ENCODE peak calls at places on chromosomes 2 and 18, in ten cellular contexts. One of them, this sample, is unnamed.

GRCh38 chr18:48963555-48964480 is 13.1 kb upstream of the SMAD7 start:
- DNase-seq in Peyer's patch: no peak
- DNase-seq in tibial artery: no peak
- DNase-seq in fibroblast of lung: no peak
- DNase-seq in PC-3: no peak
- DNase-seq in neural progenitor cell: no peak
- DNase-seq in pancreas: peak; percentile 31
- DNase-seq in lower lobe of right lung: no peak
- DNase-seq in left ventricle myocardium inferior: no peak
- DNase-seq in CD8-positive, alpha-beta T cell: no peak
- DNase-seq in this sample: peak; percentile 62

GRCh38 chr2:110157153-110157793 is 41.7 kb upstream of the MALL start:
- DNase-seq in Peyer's patch: peak; percentile 74
- DNase-seq in tibial artery: no peak
- DNase-seq in fibroblast of lung: peak; percentile 84
- DNase-seq in PC-3: peak; percentile 82
- DNase-seq in neural progenitor cell: peak; percentile 32
- DNase-seq in pancreas: no peak
- DNase-seq in lower lobe of right lung: no peak
- DNase-seq in left ventricle myocardium inferior: no peak
- DNase-seq in CD8-positive, alpha-beta T cell: no peak
- DNase-seq in this sample: no peak

GRCh38 chr2:231263118-231263831 is 64.8 kb downstream of the ARMC9 start:
- DNase-seq in Peyer's patch: no peak
- DNase-seq in tibial artery: no peak
- DNase-seq in fibroblast of lung: peak; percentile 15
- DNase-seq in PC-3: no peak
- DNase-seq in neural progenitor cell: no peak
- DNase-seq in pancreas: no peak
- DNase-seq in lower lobe of right lung: no peak
- DNase-seq in left ventricle myocardium inferior: no peak
- DNase-seq in CD8-positive, alpha-beta T cell: no peak
- DNase-seq in this sample: no peak

GRCh38 chr2:12010059-12010458 is 263.6 kb downstream of the LPIN1 start:
- DNase-seq in Peyer's patch: no peak
- DNase-seq in tibial artery: no peak
- DNase-seq in fibroblast of lung: no peak
- DNase-seq in PC-3: no peak
- DNase-seq in neural progenitor cell: no peak
- DNase-seq in pancreas: no peak
- DNase-seq in lower lobe of right lung: no peak
- DNase-seq in left ventricle myocardium inferior: no peak
- DNase-seq in CD8-positive, alpha-beta T cell: no peak
- DNase-seq in this sample: no peak

GRCh38 chr2:37858197-37858711 is 66.8 kb upstream of the RMDN2 start:
- DNase-seq in Peyer's patch: no peak
- DNase-seq in tibial artery: peak; percentile 87
- DNase-seq in fibroblast of lung: peak; percentile 48
- DNase-seq in PC-3: no peak
- DNase-seq in neural progenitor cell: no peak
- DNase-seq in pancreas: no peak
- DNase-seq in lower lobe of right lung: no peak
- DNase-seq in left ventricle myocardium inferior: no peak
- DNase-seq in CD8-positive, alpha-beta T cell: no peak
- DNase-seq in this sample: no peak

GRCh38 chr18:60466671-60467070 is 94.1 kb upstream of the MC4R start:
- DNase-seq in Peyer's patch: no peak
- DNase-seq in tibial artery: no peak
- DNase-seq in fibroblast of lung: peak; percentile 32
- DNase-seq in PC-3: no peak
- DNase-seq in neural progenitor cell: no peak
- DNase-seq in pancreas: no peak
- DNase-seq in lower lobe of right lung: no peak
- DNase-seq in left ventricle myocardium inferior: no peak
- DNase-seq in CD8-positive, alpha-beta T cell: no peak
- DNase-seq in this sample: no peak

GRCh38 chr18:44130365-44130942 is 550.2 kb upstream of the SETBP1 start:
- DNase-seq in Peyer's patch: peak; percentile 48
- DNase-seq in tibial artery: no peak
- DNase-seq in fibroblast of lung: peak; percentile 63
- DNase-seq in PC-3: peak; percentile 49
- DNase-seq in neural progenitor cell: peak; percentile 75
- DNase-seq in pancreas: no peak
- DNase-seq in lower lobe of right lung: no peak
- DNase-seq in left ventricle myocardium inferior: no peak
- DNase-seq in CD8-positive, alpha-beta T cell: no peak
- DNase-seq in this sample: no peak

GRCh38 chr2:35873921-35874320 is 481.7 kb upstream of the CRIM1 start:
- DNase-seq in Peyer's patch: no peak
- DNase-seq in tibial artery: no peak
- DNase-seq in fibroblast of lung: no peak
- DNase-seq in PC-3: peak; percentile 12
- DNase-seq in neural progenitor cell: no peak
- DNase-seq in pancreas: no peak
- DNase-seq in lower lobe of right lung: no peak
- DNase-seq in left ventricle myocardium inferior: no peak
- DNase-seq in CD8-positive, alpha-beta T cell: no peak
- DNase-seq in this sample: no peak

GRCh38 chr2:178912416-178913056 is 105.3 kb upstream of the TTN start:
- DNase-seq in Peyer's patch: no peak
- DNase-seq in tibial artery: no peak
- DNase-seq in fibroblast of lung: peak; percentile 59
- DNase-seq in PC-3: peak; percentile 68
- DNase-seq in neural progenitor cell: no peak
- DNase-seq in pancreas: no peak
- DNase-seq in lower lobe of right lung: no peak
- DNase-seq in left ventricle myocardium inferior: no peak
- DNase-seq in CD8-positive, alpha-beta T cell: no peak
- DNase-seq in this sample: no peak

GRCh38 chr18:38077219-38077618 is 511.6 kb upstream of the CELF4 start:
- DNase-seq in Peyer's patch: no peak
- DNase-seq in tibial artery: no peak
- DNase-seq in fibroblast of lung: no peak
- DNase-seq in PC-3: no peak
- DNase-seq in neural progenitor cell: peak; percentile 26
- DNase-seq in pancreas: no peak
- DNase-seq in lower lobe of right lung: no peak
- DNase-seq in left ventricle myocardium inferior: no peak
- DNase-seq in CD8-positive, alpha-beta T cell: no peak
- DNase-seq in this sample: no peak

GRCh38 chr2:105593221-105593967 is 151.3 kb upstream of the NCK2 start:
- DNase-seq in Peyer's patch: no peak
- DNase-seq in tibial artery: no peak
- DNase-seq in fibroblast of lung: no peak
- DNase-seq in PC-3: peak; percentile 53
- DNase-seq in neural progenitor cell: no peak
- DNase-seq in pancreas: no peak
- DNase-seq in lower lobe of right lung: no peak
- DNase-seq in left ventricle myocardium inferior: no peak
- DNase-seq in CD8-positive, alpha-beta T cell: no peak
- DNase-seq in this sample: no peak

GRCh38 chr2:42339191-42339912 is 21.7 kb downstream of the COX7A2L start:
- DNase-seq in Peyer's patch: no peak
- DNase-seq in tibial artery: no peak
- DNase-seq in fibroblast of lung: no peak
- DNase-seq in PC-3: no peak
- DNase-seq in neural progenitor cell: peak; percentile 24
- DNase-seq in pancreas: no peak
- DNase-seq in lower lobe of right lung: no peak
- DNase-seq in left ventricle myocardium inferior: no peak
- DNase-seq in CD8-positive, alpha-beta T cell: no peak
- DNase-seq in this sample: no peak

GRCh38 chr2:174778479-174778962 is 14.2 kb upstream of the CHRNA1 start:
- DNase-seq in Peyer's patch: peak; percentile 86
- DNase-seq in tibial artery: no peak
- DNase-seq in fibroblast of lung: peak; percentile 100
- DNase-seq in PC-3: peak; percentile 20
- DNase-seq in neural progenitor cell: no peak
- DNase-seq in pancreas: no peak
- DNase-seq in lower lobe of right lung: peak; percentile 84
- DNase-seq in left ventricle myocardium inferior: peak; percentile 28
- DNase-seq in CD8-positive, alpha-beta T cell: peak; percentile 63
- DNase-seq in this sample: no peak

DNA sequence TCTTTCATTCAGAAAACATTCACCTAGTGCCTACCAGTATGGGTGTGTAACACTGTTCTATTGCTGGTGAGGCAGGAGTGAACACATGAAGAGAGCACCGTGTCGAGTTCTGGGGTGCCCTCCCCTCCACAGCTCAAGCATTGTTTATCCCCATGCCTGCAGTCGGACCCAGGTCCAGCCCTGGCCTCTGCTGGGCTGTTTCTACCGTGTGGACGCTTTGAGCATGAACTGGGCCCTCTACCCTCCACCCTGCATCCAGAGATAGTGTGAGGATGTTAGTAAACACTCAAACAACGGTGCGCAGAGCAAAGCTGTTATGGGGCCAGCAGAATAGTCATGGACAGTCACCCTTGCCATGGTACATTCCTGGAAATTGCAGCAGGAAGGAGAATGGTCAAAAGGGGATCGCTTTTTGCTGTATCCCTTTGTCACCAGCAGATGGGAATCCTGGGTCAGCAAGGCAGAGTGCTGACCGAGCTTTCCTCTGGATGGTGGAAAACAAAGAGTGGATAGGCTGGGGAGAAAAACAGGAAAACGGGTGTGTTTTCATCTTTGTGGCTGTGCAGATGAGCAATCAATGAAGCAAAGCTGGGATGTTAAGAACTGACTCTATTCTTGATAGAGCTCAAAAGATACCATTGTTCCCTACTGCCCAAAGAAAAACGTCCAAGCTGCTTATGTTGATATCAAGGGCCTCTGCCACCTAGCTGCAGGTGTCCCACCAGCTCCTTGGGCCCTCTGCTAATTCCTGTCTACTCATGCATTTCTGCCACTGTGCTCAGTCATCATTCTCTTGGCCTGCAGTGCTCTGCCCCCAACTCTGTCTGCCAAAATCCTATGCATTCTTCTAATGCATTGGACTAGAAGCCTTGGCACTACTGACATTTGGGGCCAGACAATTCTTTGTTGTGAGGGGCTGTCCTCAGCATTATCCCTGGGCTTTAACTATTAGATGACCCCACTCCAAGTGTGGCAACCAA is 38.7 kb downstream of the REEP1 start:
- DNase-seq in Peyer's patch: no peak
- DNase-seq in tibial artery: no peak
- DNase-seq in fibroblast of lung: no peak
- DNase-seq in PC-3: peak; percentile 16
- DNase-seq in neural progenitor cell: peak; percentile 55
- DNase-seq in pancreas: no peak
- DNase-seq in lower lobe of right lung: no peak
- DNase-seq in left ventricle myocardium inferior: no peak
- DNase-seq in CD8-positive, alpha-beta T cell: no peak
- DNase-seq in this sample: no peak
- TF ChIP-seq CTCF in Peyer's patch: peak; percentile 46
- TF ChIP-seq CTCF in tibial artery: peak; percentile 42
- TF ChIP-seq CTCF in fibroblast of lung: no peak
- TF ChIP-seq CTCF in PC-3: peak; percentile 40
- TF ChIP-seq CTCF in neural progenitor cell: peak; percentile 45
- TF ChIP-seq CTCF in pancreas: no peak
- TF ChIP-seq CTCF in lower lobe of right lung: no peak
- TF ChIP-seq CTCF in left ventricle myocardium inferior: peak; percentile 62
- TF ChIP-seq CTCF in CD8-positive, alpha-beta T cell: no peak
- TF ChIP-seq CTCF in this sample: no peak

DNA sequence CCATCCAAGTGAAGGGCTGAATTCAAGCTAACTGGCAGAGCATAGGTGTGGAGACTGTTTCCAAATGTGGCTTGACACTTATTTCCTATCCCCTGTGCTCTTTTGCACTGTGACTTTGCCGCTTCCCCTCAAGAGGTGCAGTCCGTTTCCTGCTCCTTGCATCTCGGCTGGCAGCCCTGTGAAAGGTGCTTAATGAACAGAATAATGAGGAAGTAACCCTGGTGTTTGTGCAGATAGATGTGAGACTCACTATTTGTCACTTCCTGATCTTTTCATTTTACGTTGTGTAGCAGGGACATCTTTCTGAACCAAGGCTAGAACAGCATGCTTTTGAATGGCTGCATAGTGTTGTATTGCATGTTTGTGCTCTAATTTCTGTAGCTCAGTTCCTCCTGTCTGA is 60.8 kb downstream of the CEP192 start:
- DNase-seq in Peyer's patch: peak; percentile 64
- DNase-seq in tibial artery: no peak
- DNase-seq in fibroblast of lung: no peak
- DNase-seq in PC-3: peak; percentile 18
- DNase-seq in neural progenitor cell: no peak
- DNase-seq in pancreas: no peak
- DNase-seq in lower lobe of right lung: no peak
- DNase-seq in left ventricle myocardium inferior: no peak
- DNase-seq in CD8-positive, alpha-beta T cell: no peak
- DNase-seq in this sample: no peak
- H3K27ac ChIP-seq in Peyer's patch: no peak overlapping the region
- H3K27ac ChIP-seq in tibial artery: no peak overlapping the region
- H3K27ac ChIP-seq in fibroblast of lung: no peak overlapping the region
- H3K27ac ChIP-seq in PC-3: no peak overlapping the region
- H3K27ac ChIP-seq in neural progenitor cell: no peak overlapping the region
- H3K27ac ChIP-seq in pancreas: no peak overlapping the region
- H3K27ac ChIP-seq in lower lobe of right lung: no peak overlapping the region
- H3K27ac ChIP-seq in left ventricle myocardium inferior: no peak overlapping the region
- H3K27ac ChIP-seq in CD8-positive, alpha-beta T cell: no peak overlapping the region
- H3K27ac ChIP-seq in this sample: no peak overlapping the region

GRCh38 chr2:228401065-228401912 is 219.8 kb upstream of the SPHKAP start:
- DNase-seq in Peyer's patch: no peak
- DNase-seq in tibial artery: no peak
- DNase-seq in fibroblast of lung: peak; percentile 15
- DNase-seq in PC-3: peak; percentile 67
- DNase-seq in neural progenitor cell: no peak
- DNase-seq in pancreas: no peak
- DNase-seq in lower lobe of right lung: no peak
- DNase-seq in left ventricle myocardium inferior: no peak
- DNase-seq in CD8-positive, alpha-beta T cell: no peak
- DNase-seq in this sample: no peak
- TF ChIP-seq CTCF in Peyer's patch: no peak
- TF ChIP-seq CTCF in tibial artery: no peak
- TF ChIP-seq CTCF in fibroblast of lung: no peak
- TF ChIP-seq CTCF in PC-3: peak; percentile 87
- TF ChIP-seq CTCF in neural progenitor cell: no peak
- TF ChIP-seq CTCF in pancreas: no peak
- TF ChIP-seq CTCF in lower lobe of right lung: no peak
- TF ChIP-seq CTCF in left ventricle myocardium inferior: no peak
- TF ChIP-seq CTCF in CD8-positive, alpha-beta T cell: no peak
- TF ChIP-seq CTCF in this sample: no peak

DNA sequence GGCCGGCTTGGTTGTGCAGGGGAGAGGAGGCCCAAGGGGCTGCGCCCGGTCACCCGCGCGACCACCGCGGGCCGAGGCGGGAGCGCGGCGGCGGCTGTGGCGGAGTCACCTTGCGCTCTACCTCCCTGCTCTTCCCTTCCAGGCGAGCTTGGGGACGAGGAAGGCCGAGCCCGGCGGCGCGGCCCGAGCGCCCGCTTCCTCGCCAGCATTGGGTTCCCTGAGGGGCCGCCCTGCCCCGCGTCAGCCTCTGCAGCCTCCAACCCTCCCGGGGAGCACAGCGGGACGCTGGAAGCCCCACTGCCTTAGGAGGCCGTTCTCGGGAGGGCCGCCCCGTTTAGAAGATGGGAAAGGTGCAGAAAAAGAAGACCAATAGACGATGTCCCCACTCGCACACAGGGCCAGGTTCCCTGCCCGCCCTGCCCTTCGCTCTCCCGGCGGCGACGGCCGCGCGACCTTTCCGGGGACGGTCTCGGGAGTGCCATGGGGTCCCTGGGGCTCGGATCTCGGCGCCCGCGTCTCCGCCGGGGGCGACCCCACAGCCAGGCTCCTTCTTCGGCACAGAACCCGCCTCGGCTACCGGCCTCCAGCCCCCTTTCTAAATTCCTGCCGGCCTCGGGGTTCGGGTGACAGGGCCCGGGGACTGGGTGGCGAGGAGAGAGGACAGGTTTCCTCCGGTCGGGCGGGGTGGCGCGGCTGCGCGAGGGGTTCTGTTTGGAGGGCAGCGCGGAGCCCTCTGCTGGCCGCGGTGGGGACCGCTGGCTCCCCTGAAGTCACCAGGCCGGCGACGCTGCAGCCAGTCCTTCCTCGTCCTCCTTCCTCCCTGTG is 85.5 kb downstream of the HS6ST1 start:
- DNase-seq in Peyer's patch: peak; percentile 94
- DNase-seq in tibial artery: peak; percentile 89
- DNase-seq in fibroblast of lung: peak; percentile 69
- DNase-seq in PC-3: peak; percentile 74
- DNase-seq in neural progenitor cell: peak; percentile 92
- DNase-seq in pancreas: peak; percentile 98
- DNase-seq in lower lobe of right lung: peak; percentile 94
- DNase-seq in left ventricle myocardium inferior: peak; percentile 91
- DNase-seq in CD8-positive, alpha-beta T cell: peak; percentile 76
- DNase-seq in this sample: peak; percentile 81
- H3K27ac ChIP-seq in Peyer's patch: peak overlapping the region; percentile 44
- H3K27ac ChIP-seq in tibial artery: peak overlapping the region; percentile 53
- H3K27ac ChIP-seq in fibroblast of lung: peak overlapping the region; percentile 27
- H3K27ac ChIP-seq in PC-3: no peak overlapping the region
- H3K27ac ChIP-seq in neural progenitor cell: no peak overlapping the region
- H3K27ac ChIP-seq in pancreas: peak overlapping the region; percentile 63
- H3K27ac ChIP-seq in lower lobe of right lung: peak overlapping the region; percentile 62
- H3K27ac ChIP-seq in left ventricle myocardium inferior: peak overlapping the region; percentile 91
- H3K27ac ChIP-seq in CD8-positive, alpha-beta T cell: peak overlapping the region; percentile 42
- H3K27ac ChIP-seq in this sample: no peak overlapping the region